ENCODE peak calls at places on chromosomes 12 and 14, in six cellular contexts. A, I, R, S, O and B are unnamed samples.

GRCh38 chr14:75566321-75566720 is 12.1 kb upstream of the FLVCR2 start:
- DNase-seq in R (peak), I (no peak), S (peak), A (no peak), O (no peak), B (no peak)

GRCh38 chr12:46959484-46959883 is 119.9 kb upstream of the PCED1B start:
- DNase-seq in A (no peak), R (no peak), S (peak), I (no peak), O (peak), B (peak)

GRCh38 chr14:37590096-37590809 is 4.8 kb downstream of the FOXA1 start:
- DNase-seq in I (no peak), A (no peak), S (peak), R (no peak), O (peak), B (no peak)

GRCh38 chr14:52314521-52315354 is 626 bp downstream of the PTGER2 start:
- DNase-seq in R (no peak), A (no peak), O (peak), S (peak), I (no peak), B (peak)

GRCh38 chr12:80641936-80642335 is 65.5 kb upstream of the MYF6 start:
- DNase-seq in O (no peak), S (no peak), A (no peak), R (no peak), I (no peak), B (no peak)

GRCh38 chr14:74846168-74846567 is 29.8 kb downstream of the PROX2 start:
- DNase-seq in O (no peak), I (peak), S (no peak), A (no peak), R (no peak), B (no peak)

GRCh38 chr12:40552868-40553267 is 139.4 kb upstream of the CNTN1 start:
- DNase-seq in I (no peak), O (no peak), R (no peak), A (no peak), S (peak), B (no peak)

GRCh38 chr14:70792939-70793338 is 16.4 kb downstream of the MAP3K9 start:
- DNase-seq in R (no peak), S (no peak), I (no peak), A (no peak), O (no peak), B (no peak)

GRCh38 chr12:67826148-67826547 is 163.1 kb upstream of the IFNG-AS1 start:
- DNase-seq in O (no peak), I (no peak), S (no peak), R (no peak), A (no peak), B (no peak)

GRCh38 chr12:47021298-47021697 is 58.1 kb upstream of the PCED1B start:
- DNase-seq in S (peak), I (peak), A (peak), R (peak), O (peak), B (peak)

GRCh38 chr12:2970744-2971143 is 11.5 kb downstream of the TEAD4 start:
- DNase-seq in I (no peak), S (peak), A (no peak), R (no peak), O (peak), B (no peak)

GRCh38 chr12:57610553-57611115 is 601 bp upstream of the ARHGEF25 start:
- DNase-seq in R (no peak), S (no peak), A (no peak), I (no peak), O (no peak), B (no peak)

GRCh38 chr12:51448618-51449256 is 24.1 kb downstream of the SLC4A8 start:
- DNase-seq in O (no peak), A (no peak), I (no peak), S (peak), R (no peak), B (no peak)

GRCh38 chr12:27814851-27815591 is 35.0 kb upstream of the MANSC4 start:
- DNase-seq in A (no peak), R (no peak), O (no peak), S (no peak), I (no peak), B (no peak)

GRCh38 chr14:71430321-71431168 is 501.7 kb upstream of the RGS6 start:
- DNase-seq in I (no peak), S (no peak), A (no peak), O (no peak), R (no peak), B (no peak)

GRCh38 chr12:25743679-25744078 is 190.6 kb upstream of the LMNTD1 start:
- DNase-seq in O (no peak), R (no peak), S (no peak), I (no peak), A (no peak), B (no peak)

GRCh38 chr12:128019996-128020544 is 246.9 kb upstream of the TMEM132C start:
- DNase-seq in O (no peak), S (no peak), R (no peak), A (no peak), I (no peak), B (no peak)

GRCh38 chr14:62443796-62444195 is 601.5 kb downstream of the KCNH5 start:
- DNase-seq in I (peak), A (no peak), O (no peak), R (peak), S (peak), B (no peak)

GRCh38 chr12:82708507-82708906 is 21.8 kb downstream of the TMTC2 start:
- DNase-seq in S (no peak), I (no peak), O (peak), A (no peak), R (no peak), B (no peak)

GRCh38 chr12:120625557-120626419 is 14.6 kb upstream of the CABP1 start:
- DNase-seq in A (no peak), I (no peak), R (no peak), S (no peak), O (no peak), B (no peak)

GRCh38 chr14:53850714-53851296 is 105.8 kb downstream of the BMP4 start:
- DNase-seq in I (peak), R (no peak), O (no peak), A (no peak), S (peak), B (peak)

GRCh38 chr14:37579250-37579649 is 15.8 kb downstream of the FOXA1 start:
- DNase-seq in A (no peak), I (no peak), O (peak), S (no peak), R (no peak), B (no peak)

GRCh38 chr14:67487937-67488893 is at the start of gene TMEM229B:
- DNase-seq in R (no peak), I (no peak), S (no peak), A (peak), O (no peak), B (no peak)

GRCh38 chr12:114904254-114905003 is 220.5 kb upstream of the TBX3 start:
- DNase-seq in O (no peak), R (peak), A (no peak), S (peak), I (no peak), B (no peak)

GRCh38 chr14:85273099-85273677 is 256.8 kb upstream of the FLRT2 start:
- DNase-seq in S (no peak), A (peak), R (no peak), I (no peak), O (no peak), B (peak)

GRCh38 chr12:50110127-50110761 is 1.8 kb upstream of the COX14 start:
- DNase-seq in O (peak), A (no peak), S (no peak), I (no peak), R (no peak), B (no peak)

GRCh38 chr14:24861083-24861630 is 188.8 kb downstream of the STXBP6 start:
- DNase-seq in I (peak), R (peak), A (no peak), S (peak), O (no peak), B (no peak)

GRCh38 chr12:108982621-108983219 is 38.1 kb downstream of the SVOP start:
- DNase-seq in R (no peak), O (no peak), S (no peak), A (no peak), I (no peak), B (no peak)

GRCh38 chr14:76307786-76308780 is 67.9 kb upstream of the ESRRB start:
- DNase-seq in I (no peak), S (peak), A (no peak), R (no peak), O (no peak), B (no peak)

GRCh38 chr12:26298785-26299621 is 103.6 kb downstream of the SSPN start:
- DNase-seq in I (peak), R (no peak), O (peak), S (peak), A (no peak), B (peak)

GRCh38 chr12:109588461-109589239 is 15.1 kb downstream of the MVK start:
- DNase-seq in R (no peak), O (peak), A (no peak), S (no peak), I (no peak), B (no peak)

GRCh38 chr14:97056086-97056485 is 258.9 kb downstream of the VRK1 start:
- DNase-seq in R (no peak), O (no peak), I (no peak), A (no peak), S (peak), B (no peak)

GRCh38 chr14:52325126-52325525 is 11.0 kb downstream of the PTGER2 start:
- DNase-seq in O (no peak), R (peak), A (no peak), S (peak), I (peak), B (no peak)

GRCh38 chr14:90608925-90609324 is 207.3 kb downstream of the TTC7B start:
- DNase-seq in I (peak), R (no peak), O (no peak), S (no peak), A (no peak), B (no peak)